ENCODE peak calls at places on chromosome 15, in six cellular contexts. X is GM12891, O is HepG2, S is H1, F is K562, W is GM12878. H is an unnamed sample.

GRCh38 chr15:31469801-31470545 is 143.3 kb downstream of the KLF13 start:
- DNase-seq in X (no peak), O (no peak), S (peak; percentile 13), F (no peak), W (no peak), H (no peak)

GRCh38 chr15:23049984-23050628 is 10.7 kb upstream of the TUBGCP5 start:
- DNase-seq in X (no peak), O (no peak), S (no peak), F (no peak), W (no peak), H (no peak)

GRCh38 chr15:83846847-83847246 is 192.9 kb downstream of the ADAMTSL3 start:
- DNase-seq in X (no peak), O (no peak), S (no peak), F (no peak), W (no peak), H (no peak)

GRCh38 chr15:69623521-69624513 is 171.2 kb downstream of the RPLP1 start:
- DNase-seq in X (no peak), O (no peak), S (no peak), F (no peak), W (no peak), H (no peak)

GRCh38 chr15:38253448-38253847 is 812 bp downstream of the SPRED1 start:
- DNase-seq in X (no peak), O (no peak), S (no peak), F (peak; percentile 66), W (no peak), H (no peak)

GRCh38 chr15:71532994-71533393 is 277.4 kb upstream of the NR2E3 start:
- DNase-seq in X (no peak), O (peak; percentile 5), S (no peak), F (peak; percentile 25), W (no peak), H (no peak)

GRCh38 chr15:29805043-29805707 is 17.1 kb downstream of the TJP1 start:
- DNase-seq in X (no peak), O (peak; percentile 18), S (no peak), F (no peak), W (no peak), H (no peak)

GRCh38 chr15:76303909-76304308 is 7.4 kb downstream of the ETFA start:
- DNase-seq in X (no peak), O (no peak), S (no peak), F (no peak), W (no peak), H (no peak)

GRCh38 chr15:34610388-34610787 is 26.9 kb upstream of the GOLGA8B start:
- DNase-seq in X (no peak), O (no peak), S (no peak), F (no peak), W (no peak), H (no peak)

GRCh38 chr15:66294157-66294931 is 976 bp downstream of the DIS3L start:
- DNase-seq in X (peak; percentile 22), O (peak; percentile 33), S (no peak), F (peak; percentile 63), W (peak; percentile 13), H (peak; percentile 18)

GRCh38 chr15:94670436-94671034 is 439.2 kb downstream of the MCTP2 start:
- DNase-seq in X (peak; percentile 25), O (peak; percentile 39), S (no peak), F (peak; percentile 66), W (no peak), H (no peak)

GRCh38 chr15:31435891-31436628 is 109.4 kb downstream of the KLF13 start:
- DNase-seq in X (no peak), O (no peak), S (no peak), F (peak; percentile 10), W (no peak), H (no peak)

GRCh38 chr15:101052681-101053121 is 133.5 kb downstream of the LRRK1 start:
- DNase-seq in X (no peak), O (no peak), S (no peak), F (no peak), W (no peak), H (no peak)

GRCh38 chr15:70767668-70768067 is 4.3 kb upstream of the UACA start:
- DNase-seq in X (no peak), O (no peak), S (no peak), F (no peak), W (no peak), H (no peak)

GRCh38 chr15:68277131-68277604 is 377 bp upstream of the FEM1B start:
- DNase-seq in X (no peak), O (no peak), S (no peak), F (no peak), W (no peak), H (no peak)

GRCh38 chr15:29747837-29748417 is 74.3 kb downstream of the TJP1 start:
- DNase-seq in X (no peak), O (peak; percentile 3), S (no peak), F (no peak), W (no peak), H (no peak)

GRCh38 chr15:77797270-77797669 is 164.6 kb upstream of the LINGO1 start:
- DNase-seq in X (no peak), O (no peak), S (no peak), F (no peak), W (peak; percentile 28), H (no peak)

GRCh38 chr15:29568840-29569532 is 253.3 kb downstream of the TJP1 start:
- DNase-seq in X (no peak), O (peak; percentile 23), S (no peak), F (no peak), W (no peak), H (no peak)

GRCh38 chr15:96428742-96429141 is 98.2 kb downstream of the NR2F2 start:
- DNase-seq in X (no peak), O (no peak), S (no peak), F (no peak), W (no peak), H (no peak)

GRCh38 chr15:28002867-28003266 is 96.2 kb downstream of the OCA2 start:
- DNase-seq in X (no peak), O (no peak), S (peak; percentile 39), F (no peak), W (no peak), H (no peak)

GRCh38 chr15:67049351-67050044 is 15.9 kb upstream of the SMAD3 start:
- DNase-seq in X (no peak), O (peak; percentile 82), S (no peak), F (no peak), W (no peak), H (no peak)

GRCh38 chr15:33706173-33706572 is 262.1 kb upstream of the CHRM5 start:
- DNase-seq in X (no peak), O (no peak), S (no peak), F (no peak), W (no peak), H (no peak)

GRCh38 chr15:61749169-61749568 is 311.1 kb downstream of the VPS13C start:
- DNase-seq in X (no peak), O (no peak), S (no peak), F (no peak), W (no peak), H (no peak)

GRCh38 chr15:80609512-80609946 is 85.6 kb upstream of the ABHD17C start:
- DNase-seq in X (no peak), O (no peak), S (no peak), F (no peak), W (no peak), H (no peak)
- TF ChIP-seq TAF1 in X (no peak), O (no peak), S (no peak), F (no peak), W (no peak), H (no peak)

GRCh38 chr15:63223463-63223862 is 34.1 kb downstream of the RAB8B start:
- DNase-seq in X (no peak), O (no peak), S (no peak), F (no peak), W (no peak), H (no peak)

GRCh38 chr15:63219196-63219719 is 29.9 kb downstream of the RAB8B start:
- DNase-seq in X (no peak), O (no peak), S (no peak), F (no peak), W (no peak), H (no peak)

GRCh38 chr15:63221346-63221745 is 31.9 kb downstream of the RAB8B start:
- DNase-seq in X (no peak), O (no peak), S (no peak), F (no peak), W (no peak), H (no peak)

GRCh38 chr15:63212050-63212973 is 22.9 kb downstream of the RAB8B start:
- DNase-seq in X (no peak), O (peak; percentile 39), S (no peak), F (peak; percentile 67), W (peak; percentile 59), H (no peak)

GRCh38 chr15:63218114-63218808 is 28.9 kb downstream of the RAB8B start:
- DNase-seq in X (no peak), O (peak; percentile 27), S (no peak), F (peak; percentile 40), W (no peak), H (no peak)
- TF ChIP-seq POLR2AphosphoS5 in X (no peak), O (no peak), S (no peak), F (no peak), W (no peak), H (no peak)

GRCh38 chr15:40038654-40039543 is at the start of gene SRP14:
- DNase-seq in X (peak; percentile 82), O (peak; percentile 91), S (peak; percentile 91), F (peak; percentile 97), W (peak; percentile 75), H (peak; percentile 83)
- TF ChIP-seq POLR2A in X (peak; percentile 93), O (peak; percentile 91), S (peak; percentile 93), F (peak; percentile 94), W (peak; percentile 98), H (peak; percentile 96)

DNA sequence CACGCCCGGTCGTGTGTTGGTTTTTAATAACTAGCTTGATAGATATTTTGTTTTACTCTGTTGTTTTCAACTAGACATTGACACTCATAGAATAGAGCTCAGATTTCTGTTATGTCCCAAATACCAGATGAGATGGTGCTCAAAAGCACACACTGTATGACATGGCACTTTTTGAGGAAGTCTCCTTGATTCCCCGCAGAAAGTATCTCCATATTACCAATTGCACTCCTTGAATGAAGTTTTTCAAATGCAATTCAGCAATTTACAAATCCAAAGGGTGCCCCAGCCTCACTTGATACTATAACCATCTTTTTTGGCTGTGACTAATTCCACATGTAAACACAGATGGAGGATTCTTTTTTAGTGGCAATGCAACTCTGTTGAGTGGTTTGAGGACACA is 92.0 kb upstream of the IGF1R start:
- DNase-seq in X (no peak), O (no peak), S (no peak), F (no peak), W (no peak), H (no peak)
- TF ChIP-seq TAF1 in X (no peak), O (no peak), S (no peak), F (no peak), W (no peak), H (no peak)

DNA sequence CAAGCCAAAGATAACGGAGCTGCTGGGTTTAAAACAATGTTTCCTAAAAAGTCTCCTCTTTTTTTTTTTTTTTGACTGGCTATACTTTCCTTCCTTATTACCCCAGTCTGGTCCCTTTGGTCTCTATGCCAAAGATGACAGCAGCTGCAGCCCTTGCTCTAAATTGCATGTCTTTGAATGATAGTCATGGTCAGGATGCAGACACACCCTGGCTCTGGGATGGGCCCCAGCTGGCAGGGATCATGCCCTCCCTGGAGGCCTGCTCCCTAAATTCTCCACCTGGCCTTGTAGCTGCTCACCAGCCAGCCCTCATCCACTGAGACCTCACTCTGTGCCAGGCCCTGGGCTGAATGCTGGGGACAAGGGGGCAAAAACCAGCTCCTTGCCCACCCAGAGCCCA is 95.8 kb downstream of the MESD start:
- DNase-seq in X (no peak), O (no peak), S (no peak), F (no peak), W (no peak), H (no peak)
- TF ChIP-seq POLR2AphosphoS5 in X (no peak), O (no peak), S (no peak), F (no peak), W (no peak), H (no peak)

GRCh38 chr15:74395319-74396145 is 28.1 kb upstream of the CYP11A1 start:
- DNase-seq in X (no peak), O (no peak), S (no peak), F (no peak), W (no peak), H (no peak)
- TF ChIP-seq POLR2A in X (no peak), O (no peak), S (no peak), F (no peak), W (no peak), H (no peak)

H was measured in GM12892.